ENCODE peak calls at places on chromosomes 4 and X, in five cellular contexts. One of them, this sample, is unnamed.

GRCh38 chr4:126051709-126052424 is 737.1 kb downstream of the FAT4 start:
- DNase-seq in hepatocyte: peak
- DNase-seq in keratinocyte: no peak
- DNase-seq in mammary epithelial cell: peak
- DNase-seq in K562: no peak
- DNase-seq in this sample: no peak

GRCh38 chr4:81621490-81621889 is 149.8 kb upstream of the RASGEF1B start:
- DNase-seq in mammary epithelial cell: no peak
- DNase-seq in K562: no peak
- DNase-seq in hepatocyte: no peak
- DNase-seq in keratinocyte: no peak
- DNase-seq in this sample: peak

GRCh38 chr4:5545271-5545670 is 163.1 kb downstream of the EVC2 start:
- DNase-seq in hepatocyte: no peak
- DNase-seq in mammary epithelial cell: peak
- DNase-seq in K562: no peak
- DNase-seq in keratinocyte: no peak
- DNase-seq in this sample: no peak

GRCh38 chrX:47216393-47216925 is 2.0 kb upstream of the CDK16 start:
- DNase-seq in keratinocyte: no peak
- DNase-seq in mammary epithelial cell: no peak
- DNase-seq in K562: no peak
- DNase-seq in hepatocyte: no peak
- DNase-seq in this sample: no peak

GRCh38 chr4:55791666-55792065 is 27.9 kb upstream of the EXOC1L start:
- DNase-seq in K562: no peak
- DNase-seq in mammary epithelial cell: peak
- DNase-seq in hepatocyte: no peak
- DNase-seq in keratinocyte: no peak
- DNase-seq in this sample: no peak

GRCh38 chr4:111283066-111283677 is 660.3 kb upstream of the PITX2 start:
- DNase-seq in hepatocyte: peak
- DNase-seq in keratinocyte: no peak
- DNase-seq in K562: peak
- DNase-seq in mammary epithelial cell: peak
- DNase-seq in this sample: peak

GRCh38 chr4:75107703-75108612 is 175.0 kb downstream of the PARM1 start:
- DNase-seq in K562: no peak
- DNase-seq in keratinocyte: no peak
- DNase-seq in hepatocyte: no peak
- DNase-seq in mammary epithelial cell: no peak
- DNase-seq in this sample: no peak

GRCh38 chr4:163448541-163449203 is 24.9 kb downstream of the TKTL2 start:
- DNase-seq in mammary epithelial cell: peak
- DNase-seq in keratinocyte: peak
- DNase-seq in hepatocyte: no peak
- DNase-seq in K562: no peak
- DNase-seq in this sample: no peak

GRCh38 chr4:102599455-102599854 is 98.3 kb downstream of the NFKB1 start:
- DNase-seq in hepatocyte: no peak
- DNase-seq in keratinocyte: no peak
- DNase-seq in mammary epithelial cell: peak
- DNase-seq in K562: no peak
- DNase-seq in this sample: no peak

GRCh38 chrX:135003876-135004623 is 13.3 kb downstream of the SMIM10 start:
- DNase-seq in K562: peak
- DNase-seq in keratinocyte: peak
- DNase-seq in hepatocyte: peak
- DNase-seq in mammary epithelial cell: peak
- DNase-seq in this sample: peak

GRCh38 chr4:39521253-39521908 is 5.9 kb downstream of the UGDH start:
- DNase-seq in mammary epithelial cell: no peak
- DNase-seq in hepatocyte: no peak
- DNase-seq in K562: no peak
- DNase-seq in keratinocyte: no peak
- DNase-seq in this sample: no peak

GRCh38 chr4:7275490-7276154 is 83.3 kb downstream of the SORCS2 start:
- DNase-seq in K562: no peak
- DNase-seq in hepatocyte: no peak
- DNase-seq in keratinocyte: no peak
- DNase-seq in mammary epithelial cell: no peak
- DNase-seq in this sample: no peak

DNA sequence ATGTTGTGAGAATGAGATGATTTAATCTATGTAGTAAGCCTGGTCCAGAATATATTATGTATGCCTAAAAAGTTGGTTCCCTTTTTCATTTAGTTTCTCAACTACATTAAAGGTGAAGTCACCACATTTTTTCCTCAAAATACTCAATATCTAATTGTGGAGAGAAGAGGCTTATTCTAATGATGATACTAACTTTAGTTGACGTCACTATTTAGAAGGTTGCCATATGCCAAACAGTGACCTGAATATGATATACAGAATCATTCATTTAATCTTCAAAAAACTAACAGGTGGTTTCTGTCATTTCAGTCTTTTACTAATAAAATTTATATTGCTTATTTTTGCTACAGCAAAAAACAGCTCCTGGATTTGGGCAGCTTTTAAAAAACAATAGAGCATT is 480.7 kb upstream of the NWD2 start:
- DNase-seq in mammary epithelial cell: no peak
- DNase-seq in K562: no peak
- DNase-seq in hepatocyte: no peak
- DNase-seq in keratinocyte: no peak
- DNase-seq in this sample: no peak
- TF ChIP-seq EZH2 in mammary epithelial cell: no peak
- TF ChIP-seq EZH2 in K562: no peak
- TF ChIP-seq EZH2 in hepatocyte: no peak
- TF ChIP-seq EZH2 in keratinocyte: no peak
- TF ChIP-seq EZH2 in this sample: no peak

GRCh38 chrX:72026341-72027023 is 105.2 kb downstream of the RTL5 start:
- DNase-seq in mammary epithelial cell: no peak
- DNase-seq in keratinocyte: no peak
- DNase-seq in hepatocyte: no peak
- DNase-seq in K562: no peak
- DNase-seq in this sample: no peak
- TF ChIP-seq EZH2 in mammary epithelial cell: no peak
- TF ChIP-seq EZH2 in keratinocyte: no peak
- TF ChIP-seq EZH2 in hepatocyte: no peak
- TF ChIP-seq EZH2 in K562: no peak
- TF ChIP-seq EZH2 in this sample: no peak

GRCh38 chrX:153645921-153646481 is 1.0 kb upstream of the DUSP9 start:
- DNase-seq in keratinocyte: no peak
- DNase-seq in hepatocyte: no peak
- DNase-seq in K562: no peak
- DNase-seq in mammary epithelial cell: no peak
- DNase-seq in this sample: no peak

GRCh38 chrX:153642655-153643430 is 4.2 kb upstream of the DUSP9 start:
- DNase-seq in keratinocyte: no peak
- DNase-seq in hepatocyte: no peak
- DNase-seq in K562: no peak
- DNase-seq in mammary epithelial cell: no peak
- DNase-seq in this sample: no peak

GRCh38 chrX:153643431-153644351 is 3.3 kb upstream of the DUSP9 start:
- DNase-seq in mammary epithelial cell: no peak
- DNase-seq in K562: peak
- DNase-seq in hepatocyte: no peak
- DNase-seq in keratinocyte: no peak
- DNase-seq in this sample: no peak

GRCh38 chrX:153645151-153645550 is 1.9 kb upstream of the DUSP9 start:
- DNase-seq in K562: no peak
- DNase-seq in keratinocyte: no peak
- DNase-seq in hepatocyte: no peak
- DNase-seq in mammary epithelial cell: no peak
- DNase-seq in this sample: no peak

GRCh38 chrX:153644356-153645125 is 2.5 kb upstream of the DUSP9 start:
- DNase-seq in keratinocyte: no peak
- DNase-seq in mammary epithelial cell: no peak
- DNase-seq in K562: peak
- DNase-seq in hepatocyte: no peak
- DNase-seq in this sample: no peak
- TF ChIP-seq EZH2 in keratinocyte: no peak
- TF ChIP-seq EZH2 in mammary epithelial cell: no peak
- TF ChIP-seq EZH2 in K562: no peak
- TF ChIP-seq EZH2 in hepatocyte: no peak
- TF ChIP-seq EZH2 in this sample: no peak

GRCh38 chr4:8860892-8861575 is 10.6 kb downstream of the HMX1 start:
- DNase-seq in hepatocyte: no peak
- DNase-seq in mammary epithelial cell: no peak
- DNase-seq in keratinocyte: no peak
- DNase-seq in K562: no peak
- DNase-seq in this sample: no peak

GRCh38 chr4:8860096-8860891 is 11.3 kb downstream of the HMX1 start:
- DNase-seq in hepatocyte: no peak
- DNase-seq in keratinocyte: no peak
- DNase-seq in K562: no peak
- DNase-seq in mammary epithelial cell: peak
- DNase-seq in this sample: no peak

GRCh38 chr4:8858188-8858924 is 13.3 kb downstream of the HMX1 start:
- DNase-seq in hepatocyte: no peak
- DNase-seq in keratinocyte: no peak
- DNase-seq in mammary epithelial cell: no peak
- DNase-seq in K562: no peak
- DNase-seq in this sample: no peak

GRCh38 chr4:8858925-8859210 is 12.8 kb downstream of the HMX1 start:
- DNase-seq in K562: no peak
- DNase-seq in mammary epithelial cell: no peak
- DNase-seq in hepatocyte: no peak
- DNase-seq in keratinocyte: no peak
- DNase-seq in this sample: no peak

DNA sequence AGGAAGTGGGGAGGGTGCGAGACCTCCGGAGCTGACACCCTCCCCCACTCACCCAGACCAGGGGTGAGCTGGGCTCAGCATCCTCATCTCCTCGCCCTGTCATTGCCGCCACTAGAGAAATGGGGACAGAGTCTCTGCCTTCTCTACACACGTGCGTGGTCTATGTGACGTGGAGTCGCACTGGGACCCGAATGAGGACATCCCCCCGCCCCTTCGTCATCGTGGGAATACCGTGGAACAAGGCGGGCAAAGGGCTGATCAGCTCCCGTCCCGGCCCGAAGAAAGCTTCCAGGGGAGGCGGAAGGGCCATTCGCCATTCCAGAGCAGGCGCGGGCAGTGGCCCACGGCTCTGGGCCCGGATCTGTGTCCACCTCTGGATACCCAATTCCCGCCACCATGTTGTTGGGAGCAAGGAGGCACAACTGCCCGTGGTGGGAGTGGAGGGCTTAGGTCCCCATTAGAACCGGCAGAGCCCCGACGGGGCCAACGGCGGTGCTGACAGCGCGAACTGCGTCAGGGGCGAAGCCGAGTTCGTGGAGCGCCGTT is 12.0 kb downstream of the HMX1 start:
- DNase-seq in hepatocyte: no peak
- DNase-seq in keratinocyte: no peak
- DNase-seq in K562: no peak
- DNase-seq in mammary epithelial cell: no peak
- DNase-seq in this sample: no peak
- TF ChIP-seq EZH2 in hepatocyte: no peak
- TF ChIP-seq EZH2 in keratinocyte: no peak
- TF ChIP-seq EZH2 in K562: no peak
- TF ChIP-seq EZH2 in mammary epithelial cell: peak
- TF ChIP-seq EZH2 in this sample: no peak

GRCh38 chr4:41879552-41879951 is 55.7 kb upstream of the TMEM33 start:
- DNase-seq in K562: no peak
- DNase-seq in keratinocyte: no peak
- DNase-seq in hepatocyte: no peak
- DNase-seq in mammary epithelial cell: no peak
- DNase-seq in this sample: no peak
- TF ChIP-seq EZH2 in K562: no peak
- TF ChIP-seq EZH2 in keratinocyte: no peak
- TF ChIP-seq EZH2 in hepatocyte: no peak
- TF ChIP-seq EZH2 in mammary epithelial cell: no peak
- TF ChIP-seq EZH2 in this sample: no peak

GRCh38 chr4:13526658-13527057 is 17.6 kb downstream of the NKX3-2 start:
- DNase-seq in K562: no peak
- DNase-seq in mammary epithelial cell: no peak
- DNase-seq in hepatocyte: no peak
- DNase-seq in keratinocyte: no peak
- DNase-seq in this sample: no peak
- TF ChIP-seq EZH2 in K562: no peak
- TF ChIP-seq EZH2 in mammary epithelial cell: no peak
- TF ChIP-seq EZH2 in hepatocyte: no peak
- TF ChIP-seq EZH2 in keratinocyte: no peak
- TF ChIP-seq EZH2 in this sample: no peak

GRCh38 chrX:145817666-145818521 is at the start of gene SLITRK2:
- DNase-seq in hepatocyte: peak
- DNase-seq in keratinocyte: no peak
- DNase-seq in K562: no peak
- DNase-seq in mammary epithelial cell: no peak
- DNase-seq in this sample: no peak
- TF ChIP-seq EZH2 in hepatocyte: peak
- TF ChIP-seq EZH2 in keratinocyte: peak
- TF ChIP-seq EZH2 in K562: no peak
- TF ChIP-seq EZH2 in mammary epithelial cell: peak
- TF ChIP-seq EZH2 in this sample: no peak

This sample was measured in MM.1S.